ENCODE peak calls at places on chromosomes 12 and 14, in six cellular contexts. B is stimulated activated CD4-positive, alpha-beta T cell treated with anti-CD3 and anti-CD28 coated beads, TNF-alpha, amount 100 ng/mL, for 48 hours; S is C1 segment of cervical spinal cord; J is activated naive CD8-positive, alpha-beta T cell treated with anti-CD3 and anti-CD28 coated beads, Interleukin-2, amount 50 U/mL, for 16 hours; H is activated CD4-positive, alpha-beta T cell treated with anti-CD3 and anti-CD28 coated beads, Interleukin-2, amount 50 U/mL, for 4 hours; F is ELR. A is an unnamed sample.

GRCh38 chr14:42731480-42731879 is 1124.8 kb downstream of the LRFN5 start:
- DNase-seq in B (no peak), S (no peak), J (no peak), H (no peak), F (no peak), A (no peak)

GRCh38 chr14:78508023-78508422 is 337.9 kb downstream of the NRXN3 start:
- DNase-seq in B (no peak), S (no peak), J (no peak), H (no peak), F (no peak), A (no peak)

GRCh38 chr14:77825895-77826519 is 26.1 kb downstream of the ADCK1 start:
- DNase-seq in B (no peak), S (no peak), J (no peak), H (no peak), F (no peak), A (no peak)

GRCh38 chr14:23321572-23322547 is 603 bp downstream of the PABPN1 start:
- DNase-seq in B (peak), S (peak), J (no peak), H (peak), F (peak), A (peak)

GRCh38 chr12:106188249-106188648 is 49.5 kb upstream of the NUAK1 start:
- DNase-seq in B (no peak), S (no peak), J (no peak), H (no peak), F (no peak), A (no peak)

GRCh38 chr14:41062826-41063225 is 543.9 kb upstream of the LRFN5 start:
- DNase-seq in B (no peak), S (no peak), J (no peak), H (no peak), F (no peak), A (no peak)

GRCh38 chr12:121858662-121859572 is at the start of gene HPD:
- DNase-seq in B (no peak), S (no peak), J (no peak), H (no peak), F (peak), A (peak)

GRCh38 chr14:99581371-99581770 is 22.6 kb downstream of the CCDC85C start:
- DNase-seq in B (no peak), S (peak), J (no peak), H (no peak), F (no peak), A (no peak)

GRCh38 chr14:34629344-34629656 is 648 bp downstream of the SNX6 start:
- DNase-seq in B (no peak), S (no peak), J (no peak), H (no peak), F (no peak), A (no peak)

GRCh38 chr12:19151298-19151697 is 21.8 kb downstream of the PLEKHA5 start:
- DNase-seq in B (no peak), S (no peak), J (no peak), H (no peak), F (peak), A (peak)

GRCh38 chr14:61351457-61351856 is 30.1 kb downstream of the PRKCH start:
- DNase-seq in B (no peak), S (no peak), J (no peak), H (no peak), F (no peak), A (no peak)

GRCh38 chr12:28708918-28709371 is 440.1 kb upstream of the FAR2 start:
- DNase-seq in B (no peak), S (no peak), J (no peak), H (no peak), F (no peak), A (peak)

GRCh38 chr14:51924600-51924999 is 64.2 kb downstream of the GNG2 start:
- DNase-seq in B (no peak), S (no peak), J (no peak), H (no peak), F (no peak), A (no peak)

GRCh38 chr14:54343276-54344121 is 53.3 kb upstream of the CDKN3 start:
- DNase-seq in B (no peak), S (no peak), J (no peak), H (no peak), F (no peak), A (no peak)

GRCh38 chr14:97331058-97331457 is 533.9 kb downstream of the VRK1 start:
- DNase-seq in B (no peak), S (no peak), J (no peak), H (no peak), F (no peak), A (no peak)

GRCh38 chr14:67970923-67971322 is 151.3 kb downstream of the RAD51B start:
- DNase-seq in B (no peak), S (no peak), J (no peak), H (no peak), F (peak), A (no peak)

GRCh38 chr14:20610002-20610765 is 19.0 kb upstream of the RNASE12 start:
- DNase-seq in B (peak), S (peak), J (peak), H (peak), F (peak), A (peak)

GRCh38 chr12:15356831-15357456 is 34.6 kb downstream of the PTPRO start:
- DNase-seq in B (no peak), S (no peak), J (no peak), H (no peak), F (no peak), A (no peak)

GRCh38 chr14:21024668-21025373 is at the start of gene NDRG2:
- DNase-seq in B (peak), S (peak), J (peak), H (peak), F (peak), A (peak)

GRCh38 chr14:64983439-64984310 is 3.0 kb upstream of the FNTB start:
- DNase-seq in B (no peak), S (no peak), J (no peak), H (no peak), F (peak), A (peak)

GRCh38 chr12:109758406-109759075 is 44.9 kb downstream of the FAM222A start:
- DNase-seq in B (no peak), S (no peak), J (no peak), H (no peak), F (no peak), A (no peak)

GRCh38 chr12:58917699-58918334 is 2.5 kb downstream of the LRIG3 start:
- DNase-seq in B (no peak), S (no peak), J (no peak), H (no peak), F (peak), A (peak)

GRCh38 chr12:123041811-123042655 is 61.6 kb downstream of the ARL6IP4 start:
- DNase-seq in B (no peak), S (no peak), J (no peak), H (no peak), F (no peak), A (no peak)

GRCh38 chr12:94089891-94090290 is 58.5 kb upstream of the PLXNC1 start:
- DNase-seq in B (no peak), S (no peak), J (no peak), H (no peak), F (no peak), A (peak)

GRCh38 chr12:71164877-71165197 is 7.0 kb upstream of the TSPAN8 start:
- DNase-seq in B (no peak), S (no peak), J (no peak), H (no peak), F (no peak), A (no peak)

GRCh38 chr12:123388948-123389559 is 5.1 kb downstream of the KMT5A start:
- DNase-seq in B (no peak), S (no peak), J (no peak), H (peak), F (peak), A (no peak)

GRCh38 chr12:49538740-49539403 is at the start of gene KCNH3:
- DNase-seq in B (peak), S (no peak), J (peak), H (peak), F (peak), A (peak)

GRCh38 chr14:101071493-101071891 is 168.0 kb upstream of the RTL1 start:
- DNase-seq in B (no peak), S (no peak), J (no peak), H (no peak), F (no peak), A (no peak)

GRCh38 chr12:2198088-2198501 is 145.3 kb downstream of the CACNA1C start:
- DNase-seq in B (no peak), S (no peak), J (no peak), H (no peak), F (peak), A (peak)

GRCh38 chr12:45216297-45216982 is 545 bp downstream of the ANO6 start:
- DNase-seq in B (peak), S (peak), J (no peak), H (peak), F (peak), A (peak)

GRCh38 chr12:43501705-43502104 is 50.3 kb downstream of the ADAMTS20 start:
- DNase-seq in B (no peak), S (no peak), J (no peak), H (no peak), F (peak), A (peak)

GRCh38 chr12:32309811-32310755 is 89.3 kb upstream of the FGD4 start:
- DNase-seq in B (no peak), S (no peak), J (no peak), H (no peak), F (no peak), A (no peak)